ENCODE peak calls at places on chromosomes 11 and 22, in four cellular contexts. B is left lung, H is esophagus squamous epithelium, X is PC-3. O is an unnamed sample.

GRCh38 chr11:30585067-30585891 is 874 bp downstream of the MPPED2 start:
- DNase-seq in B (peak), H (no peak), X (no peak), O (no peak)

GRCh38 chr11:13101836-13102574 is 92.9 kb downstream of the RASSF10 start:
- DNase-seq in B (no peak), H (no peak), X (no peak), O (no peak)

GRCh38 chr11:92554662-92555061 is 330.0 kb downstream of the FAT3 start:
- DNase-seq in B (no peak), H (no peak), X (no peak), O (no peak)

GRCh38 chr11:73795925-73796632 is 8.4 kb downstream of the MRPL48 start:
- DNase-seq in B (no peak), H (no peak), X (no peak), O (no peak)

GRCh38 chr11:61341706-61342105 is 8.7 kb downstream of the TKFC start:
- DNase-seq in B (no peak), H (no peak), X (no peak), O (no peak)

GRCh38 chr11:69372589-69373250 is 78.8 kb downstream of the MYEOV start:
- DNase-seq in B (no peak), H (no peak), X (no peak), O (no peak)

GRCh38 chr11:45366196-45366595 is 80.1 kb upstream of the SYT13 start:
- DNase-seq in B (no peak), H (no peak), X (no peak), O (no peak)

GRCh38 chr11:110991621-110992355 is 253.7 kb upstream of the POU2AF2 start:
- DNase-seq in B (no peak), H (no peak), X (no peak), O (no peak)

GRCh38 chr11:128472128-128473110 is 114.9 kb downstream of the ETS1 start:
- DNase-seq in B (no peak), H (no peak), X (peak), O (no peak)

GRCh38 chr11:30017467-30017895 is 651 bp upstream of the KCNA4 start:
- DNase-seq in B (peak), H (no peak), X (no peak), O (no peak)

GRCh38 chr11:7896026-7896785 is 34.9 kb downstream of the OR10A6 start:
- DNase-seq in B (no peak), H (no peak), X (no peak), O (no peak)

GRCh38 chr11:45036010-45036409 is 85.3 kb upstream of the TP53I11 start:
- DNase-seq in B (no peak), H (no peak), X (no peak), O (no peak)

GRCh38 chr22:35484651-35485372 is 55.8 kb upstream of the RASD2 start:
- DNase-seq in B (no peak), H (no peak), X (no peak), O (no peak)

GRCh38 chr22:25368271-25368670 is 148.8 kb downstream of the CRYBB2 start:
- DNase-seq in B (peak), H (no peak), X (peak), O (no peak)

GRCh38 chr11:24833598-24833997 is 336.7 kb downstream of the LUZP2 start:
- DNase-seq in B (no peak), H (no peak), X (no peak), O (no peak)

GRCh38 chr11:62552931-62553838 is 6.6 kb upstream of the AHNAK start:
- DNase-seq in B (peak), H (no peak), X (peak), O (no peak)

GRCh38 chr22:39519681-39520053 is 695 bp upstream of the ATF4 start:
- DNase-seq in B (no peak), H (no peak), X (peak), O (no peak)

GRCh38 chr11:76315182-76315853 is 65.6 kb downstream of the THAP12 start:
- DNase-seq in B (no peak), H (no peak), X (no peak), O (no peak)

GRCh38 chr22:19853058-19853878 is 1.4 kb downstream of the GNB1L start:
- DNase-seq in B (no peak), H (no peak), X (no peak), O (no peak)

GRCh38 chr11:131692961-131693360 is 322.5 kb downstream of the NTM start:
- DNase-seq in B (no peak), H (no peak), X (no peak), O (no peak)

GRCh38 chr11:31050061-31050790 is 319.3 kb downstream of the DCDC1 start:
- DNase-seq in B (no peak), H (no peak), X (no peak), O (no peak)

GRCh38 chr11:109236696-109237095 is 185.3 kb upstream of the C11orf87 start:
- DNase-seq in B (no peak), H (no peak), X (no peak), O (no peak)

GRCh38 chr22:19620742-19621371 is 93.4 kb upstream of the SEPTIN5 start:
- DNase-seq in B (no peak), H (no peak), X (no peak), O (no peak)

GRCh38 chr11:93054881-93055280 is 85.4 kb downstream of the MTNR1B start:
- DNase-seq in B (no peak), H (no peak), X (peak), O (no peak)

GRCh38 chr11:77411717-77412441 is 62.0 kb downstream of the PAK1 start:
- DNase-seq in B (peak), H (peak), X (peak), O (peak)
- TF ChIP-seq CTCF in B (no peak), H (peak), X (no peak), O (no peak)

DNA sequence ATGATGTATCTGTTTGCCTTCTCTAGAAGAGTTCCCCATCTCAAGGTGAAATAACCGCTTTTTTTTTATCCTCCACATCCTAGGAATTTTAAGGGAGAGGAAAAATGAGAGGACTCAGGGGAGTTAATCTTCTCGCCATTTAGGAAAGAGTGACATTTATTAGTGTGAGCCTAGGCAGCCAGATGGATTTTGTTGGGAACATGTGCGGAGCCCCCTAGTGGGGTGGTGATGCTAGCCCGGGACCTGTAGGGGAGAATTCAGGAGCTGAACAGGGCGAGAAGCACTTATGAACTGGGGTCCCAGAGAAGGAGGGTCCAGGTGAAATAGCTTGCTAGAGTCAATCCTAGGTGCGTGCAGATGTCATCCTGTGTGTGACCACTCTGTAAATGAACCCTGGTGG is 10.7 kb downstream of the IL17RA start:
- DNase-seq in B (no peak), H (no peak), X (no peak), O (no peak)
- TF ChIP-seq CTCF in B (no peak), H (no peak), X (peak), O (no peak)

GRCh38 chr22:37951305-37951704 is 2.1 kb downstream of the C22orf23 start:
- DNase-seq in B (no peak), H (no peak), X (no peak), O (no peak)
- TF ChIP-seq CTCF in B (no peak), H (no peak), X (no peak), O (no peak)

GRCh38 chr11:2526808-2527381 is 82.1 kb downstream of the KCNQ1 start:
- DNase-seq in B (peak), H (no peak), X (no peak), O (peak)
- TF ChIP-seq CTCF in B (no peak), H (peak), X (no peak), O (no peak)

DNA sequence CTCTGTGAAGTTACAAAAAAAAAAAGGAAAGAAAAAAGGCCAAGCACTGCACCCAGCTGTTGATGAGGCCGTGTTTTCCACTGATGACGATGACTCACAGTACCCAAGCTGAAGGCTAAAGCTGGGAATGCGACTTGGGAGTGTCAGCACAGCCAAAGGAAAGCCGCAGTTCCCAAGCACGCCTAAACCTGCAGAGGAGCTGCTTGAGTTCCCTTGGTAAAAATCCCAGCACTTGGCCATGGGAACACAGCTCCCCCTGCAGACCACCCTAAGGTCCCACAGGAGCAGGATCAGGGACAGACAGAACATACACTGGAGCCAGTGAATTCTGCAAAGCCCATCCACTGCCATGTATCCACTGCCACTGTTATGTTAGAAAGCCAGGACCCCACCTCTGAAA is 39.9 kb downstream of the SERGEF start:
- DNase-seq in B (no peak), H (no peak), X (peak), O (no peak)
- TF ChIP-seq CTCF in B (peak), H (peak), X (peak), O (no peak)